ENCODE peak calls at places on chromosomes 11 and 22, in seven cellular contexts. Y is NCI-H510A treated with DMSO at 0.1 percent for 48 hours, J is OCI-M1, S is T-helper 1 cell, X is NCI-H2171, K is HT-29, H is ovary. Q is an unnamed sample.

GRCh38 chr11:125591659-125592304 is 870 bp upstream of the STT3A start:
- DNase-seq in H (peak; percentile 68), S (no peak), Y (peak; percentile 72), X (no peak), K (no peak), J (peak; percentile 69), Q (peak; percentile 53)

GRCh38 chr22:35629406-35630234 is 12.5 kb upstream of the MB start:
- DNase-seq in Y (no peak), X (no peak), K (peak; percentile 28), S (no peak), H (peak; percentile 85), J (peak; percentile 73), Q (no peak)

GRCh38 chr22:17917490-17917983 is 106.8 kb downstream of the MICAL3 start:
- DNase-seq in J (peak; percentile 75), H (no peak), S (no peak), Y (no peak), X (no peak), K (no peak), Q (no peak)

GRCh38 chr22:29152381-29153138 is 53.1 kb upstream of the EMID1 start:
- DNase-seq in S (no peak), H (peak; percentile 74), J (peak; percentile 98), K (no peak), X (no peak), Y (no peak), Q (no peak)

GRCh38 chr11:128458316-128458715 is 129.0 kb downstream of the ETS1 start:
- DNase-seq in J (no peak), X (no peak), Y (no peak), H (no peak), S (no peak), K (no peak), Q (no peak)

GRCh38 chr11:6251120-6251733 is 8.4 kb upstream of the CCKBR start:
- DNase-seq in H (peak; percentile 80), K (peak; percentile 85), S (no peak), X (no peak), Y (peak; percentile 10), J (peak; percentile 73), Q (peak; percentile 64)

GRCh38 chr11:99739464-99740089 is 718.8 kb downstream of the CNTN5 start:
- DNase-seq in X (peak; percentile 53), J (peak; percentile 74), H (no peak), S (no peak), Y (peak; percentile 2), K (peak; percentile 70), Q (peak; percentile 19)

GRCh38 chr11:108199446-108200321 is 22.8 kb downstream of the NPAT start:
- DNase-seq in Y (no peak), K (no peak), H (no peak), J (peak; percentile 69), S (no peak), X (no peak), Q (no peak)

GRCh38 chr11:10476927-10477689 is 22.0 kb downstream of the AMPD3 start:
- DNase-seq in K (no peak), H (peak; percentile 16), S (no peak), J (no peak), Y (no peak), X (no peak), Q (no peak)

GRCh38 chr22:49934891-49935557 is 16.6 kb downstream of the CRELD2 start:
- DNase-seq in Y (peak; percentile 18), S (peak; percentile 75), K (no peak), J (peak; percentile 9), H (peak; percentile 92), X (peak; percentile 88), Q (no peak)

GRCh38 chr11:67347964-67348749 is 5.2 kb downstream of the POLD4 start:
- DNase-seq in J (peak; percentile 73), K (no peak), Y (no peak), X (peak; percentile 44), S (no peak), H (no peak), Q (no peak)

GRCh38 chr22:23180301-23180892 is at the start of gene BCR:
- DNase-seq in K (peak; percentile 49), H (peak; percentile 79), Y (no peak), S (peak; percentile 36), J (peak; percentile 81), X (peak; percentile 41), Q (peak; percentile 68)

GRCh38 chr11:15622231-15622890 is 507.6 kb downstream of the INSC start:
- DNase-seq in X (no peak), J (no peak), K (no peak), H (no peak), Y (no peak), S (no peak), Q (no peak)

GRCh38 chr22:46350111-46350510 is 14.6 kb downstream of the TRMU start:
- DNase-seq in X (no peak), H (no peak), S (no peak), K (no peak), J (no peak), Y (no peak), Q (no peak)

GRCh38 chr11:1838077-1838425 is 730 bp upstream of the TNNI2 start:
- DNase-seq in K (no peak), Y (no peak), J (no peak), X (no peak), H (no peak), S (no peak), Q (no peak)

GRCh38 chr22:24230911-24231656 is 13.8 kb downstream of the GGT5 start:
- DNase-seq in J (peak; percentile 80), X (no peak), S (peak; percentile 26), K (peak; percentile 30), H (no peak), Y (no peak), Q (peak; percentile 3)

GRCh38 chr22:46815896-46816721 is 53.7 kb downstream of the TBC1D22A start:
- DNase-seq in K (no peak), X (no peak), H (peak; percentile 47), J (peak; percentile 78), S (no peak), Y (no peak), Q (no peak)

GRCh38 chr11:44680982-44681597 is 45.7 kb upstream of the TSPAN18 start:
- DNase-seq in X (no peak), S (no peak), J (peak; percentile 6), H (no peak), K (no peak), Y (no peak), Q (no peak)

GRCh38 chr11:28585007-28585406 is 476.8 kb downstream of the METTL15 start:
- DNase-seq in S (no peak), H (no peak), Y (no peak), X (no peak), K (no peak), J (no peak), Q (no peak)

Q was measured in NCI-H345.